ENCODE peak calls at places on chromosomes 1 and 21, in four cellular contexts. E is Karpas-422, A is omental fat pad, L is HepG2. H is an unnamed sample.
A peak's percentile ranks its signal among the peaks of the same experiment; 100 is the strongest.

GRCh38 chr1:155320661-155321576 is at the start of gene RUSC1:
- DNase-seq in L (no peak), E (peak; percentile 73), A (peak; percentile 55), H (no peak)

GRCh38 chr1:166836733-166837132 is 2.5 kb upstream of the POGK start:
- DNase-seq in L (no peak), A (no peak), E (no peak), H (no peak)

GRCh38 chr1:18458751-18459133 is 22.0 kb upstream of the KLHDC7A start:
- DNase-seq in L (no peak), E (no peak), A (no peak), H (no peak)

GRCh38 chr1:214570442-214570841 is 19.0 kb upstream of the PTPN14 start:
- DNase-seq in A (no peak), E (no peak), L (no peak), H (no peak)

GRCh38 chr1:20339811-20340457 is 49.3 kb downstream of the VWA5B1 start:
- DNase-seq in A (no peak), L (no peak), E (no peak), H (no peak)

GRCh38 chr1:175016073-175016722 is 7.0 kb downstream of the MRPS14 start:
- DNase-seq in A (no peak), L (no peak), E (no peak), H (no peak)

GRCh38 chr1:200646515-200646914 is 23.2 kb downstream of the DDX59 start:
- DNase-seq in A (no peak), E (no peak), L (no peak), H (no peak)

GRCh38 chr1:92817986-92818764 is 13.7 kb upstream of the RPL5 start:
- DNase-seq in L (no peak), A (no peak), E (peak; percentile 71), H (peak; percentile 22)

GRCh38 chr1:239765163-239765562 is 326.5 kb upstream of the FMN2 start:
- DNase-seq in E (no peak), L (no peak), A (no peak), H (no peak)

GRCh38 chr1:3016641-3017439 is 4.4 kb upstream of the ACTRT2 start:
- DNase-seq in L (no peak), A (no peak), E (no peak), H (no peak)

GRCh38 chr1:110207831-110208230 is 2.3 kb upstream of the KCNC4 start:
- DNase-seq in L (peak; percentile 31), E (peak; percentile 88), A (peak; percentile 73), H (peak; percentile 36)

GRCh38 chr1:41851589-41851988 is 67.1 kb downstream of the HIVEP3 start:
- DNase-seq in L (no peak), A (no peak), E (peak; percentile 79), H (no peak)

GRCh38 chr1:22889213-22889827 is 83.3 kb downstream of the LACTBL1 start:
- DNase-seq in A (no peak), E (peak; percentile 78), L (peak; percentile 34), H (no peak)

GRCh38 chr1:6962390-6962955 is 177.2 kb downstream of the CAMTA1 start:
- DNase-seq in E (peak; percentile 92), L (no peak), A (no peak), H (peak; percentile 95)

GRCh38 chr1:19484793-19485361 is 462 bp downstream of the CAPZB start:
- DNase-seq in A (no peak), L (no peak), E (peak; percentile 58), H (no peak)

GRCh38 chr1:40650075-40650474 is 15.4 kb downstream of the RIMS3 start:
- DNase-seq in A (no peak), L (peak; percentile 18), E (peak; percentile 72), H (no peak)

GRCh38 chr1:8017495-8018310 is 8.4 kb downstream of the ERRFI1 start:
- DNase-seq in L (peak; percentile 85), E (no peak), A (no peak), H (no peak)

GRCh38 chr1:20413791-20414140 is 72.2 kb downstream of the CAMK2N1 start:
- DNase-seq in L (no peak), E (no peak), A (no peak), H (no peak)

GRCh38 chr1:69913967-69914366 is 291.4 kb downstream of the LRRC40 start:
- DNase-seq in L (no peak), A (no peak), E (no peak), H (no peak)

GRCh38 chr1:205976708-205977107 is 26.5 kb downstream of the RAB7B start:
- DNase-seq in L (peak; percentile 76), A (peak; percentile 12), E (no peak), H (no peak)

GRCh38 chr1:28737245-28738137 is 751 bp downstream of the YTHDF2 start:
- DNase-seq in A (peak; percentile 24), L (peak; percentile 44), E (peak; percentile 75), H (no peak)

GRCh38 chr1:34867421-34867820 is 7.9 kb upstream of the SMIM12 start:
- DNase-seq in E (no peak), L (no peak), A (no peak), H (no peak)

GRCh38 chr1:24112381-24113169 is 640 bp upstream of the MYOM3 start:
- DNase-seq in E (peak; percentile 66), L (peak; percentile 62), A (no peak), H (peak; percentile 49)

GRCh38 chr1:93692983-93693591 is 11.4 kb upstream of the BCAR3 start:
- DNase-seq in A (no peak), L (peak; percentile 27), E (no peak), H (no peak)

GRCh38 chr1:198298653-198299052 is 141.9 kb downstream of the NEK7 start:
- DNase-seq in A (no peak), L (no peak), E (no peak), H (no peak)

GRCh38 chr21:46226920-46227599 is 1.5 kb downstream of the LSS start:
- DNase-seq in A (no peak), L (no peak), E (peak; percentile 76), H (no peak)

GRCh38 chr1:23908453-23909341 is 4.5 kb downstream of the CNR2 start:
- DNase-seq in E (peak; percentile 97), L (no peak), A (no peak), H (no peak)